ENCODE peak calls at places on chromosomes 16 and 17, in eight cellular contexts. B, H, Q, S, R, P, L and J are unnamed samples.

GRCh38 chr17:17467720-17468119 is 9.1 kb upstream of the MED9 start:
- DNase-seq in Q (no peak), L (no peak), S (no peak), B (no peak), R (no peak), P (no peak), H (no peak), J (no peak)

GRCh38 chr16:27677300-27677699 is 127.4 kb downstream of the KATNIP start:
- DNase-seq in P (no peak), Q (no peak), B (no peak), L (no peak), S (peak), H (no peak), R (no peak), J (no peak)

GRCh38 chr16:21663889-21664647 is at the start of gene OTOA:
- DNase-seq in P (no peak), Q (no peak), L (no peak), R (no peak), S (no peak), B (no peak), H (no peak), J (no peak)

GRCh38 chr16:55323637-55324490 is at the start of gene IRX6:
- DNase-seq in B (no peak), H (no peak), R (no peak), Q (peak), P (no peak), L (no peak), S (no peak), J (no peak)

GRCh38 chr17:50774225-50774803 is 7.0 kb upstream of the ANKRD40CL start:
- DNase-seq in P (no peak), B (no peak), H (no peak), L (peak), S (no peak), R (no peak), Q (no peak), J (no peak)

GRCh38 chr17:77882481-77883212 is 75.9 kb upstream of the TNRC6C start:
- DNase-seq in H (no peak), Q (peak), S (peak), L (peak), R (no peak), B (peak), P (peak), J (peak)

GRCh38 chr16:2278272-2278608 is 10.3 kb upstream of the RNPS1 start:
- DNase-seq in R (no peak), S (no peak), L (no peak), B (no peak), P (no peak), H (no peak), Q (no peak), J (no peak)

GRCh38 chr16:81493755-81494433 is 49.3 kb downstream of the CMIP start:
- DNase-seq in B (no peak), L (no peak), P (peak), R (no peak), Q (no peak), S (peak), H (no peak), J (no peak)

GRCh38 chr16:2364638-2365210 is 24.2 kb upstream of the ABCA3 start:
- DNase-seq in S (no peak), R (no peak), P (no peak), Q (no peak), L (no peak), B (no peak), H (no peak), J (no peak)